ENCODE peak calls at places on chromosomes 5 and 9, in eight cellular contexts. Z is dorsolateral prefrontal cortex, V is spleen, W is hepatocyte, R is A549, J is tibial artery, O is mammary epithelial cell, T is left ventricle myocardium inferior. Y is an unnamed sample.

GRCh38 chr5:150077996-150078801 is 8.2 kb downstream of the CSF1R start:
- DNase-seq in R (no peak), T (no peak), V (no peak), J (no peak), O (no peak), W (no peak), Z (no peak), Y (no peak)

GRCh38 chr9:87499455-87500015 is 1.9 kb downstream of the DAPK1 start:
- DNase-seq in R (no peak), T (no peak), W (no peak), Z (no peak), V (no peak), O (no peak), J (no peak), Y (no peak)

GRCh38 chr9:134600836-134601638 is 40.6 kb upstream of the COL5A1 start:
- DNase-seq in T (no peak), J (no peak), R (no peak), W (no peak), O (no peak), Z (no peak), V (no peak), Y (no peak)

GRCh38 chr9:94864183-94864582 is 137.7 kb downstream of the AOPEP start:
- DNase-seq in O (no peak), Z (no peak), R (no peak), V (no peak), J (no peak), T (no peak), W (no peak), Y (no peak)

GRCh38 chr9:73030370-73031039 is 77.7 kb upstream of the ALDH1A1 start:
- DNase-seq in W (no peak), V (no peak), Z (no peak), R (no peak), T (no peak), J (no peak), O (no peak), Y (no peak)

GRCh38 chr9:1005043-1005667 is 28.7 kb downstream of the DMRT3 start:
- DNase-seq in V (no peak), O (peak; percentile 61), R (peak; percentile 67), J (no peak), W (peak; percentile 74), Z (no peak), T (no peak), Y (peak; percentile 14)

GRCh38 chr5:116654890-116655289 is 80.3 kb upstream of the SEMA6A start:
- DNase-seq in J (no peak), Z (no peak), W (no peak), V (no peak), T (no peak), R (no peak), O (no peak), Y (no peak)

GRCh38 chr9:79061766-79062165 is 510.0 kb upstream of the TLE4 start:
- DNase-seq in R (no peak), W (no peak), O (peak; percentile 7), J (no peak), V (no peak), T (no peak), Z (no peak), Y (no peak)

GRCh38 chr5:135100011-135100410 is 66.0 kb upstream of the PITX1 start:
- DNase-seq in Z (no peak), T (no peak), R (no peak), O (no peak), W (no peak), J (no peak), V (peak; percentile 16), Y (no peak)

GRCh38 chr5:9765421-9765820 is 135.3 kb upstream of the TAS2R1 start:
- DNase-seq in V (no peak), T (no peak), R (no peak), Z (peak; percentile 57), O (no peak), J (no peak), W (no peak), Y (no peak)

GRCh38 chr5:34743878-34744277 is 87.8 kb downstream of the RAI14 start:
- DNase-seq in R (peak; percentile 67), Z (no peak), V (no peak), W (peak; percentile 37), O (peak; percentile 20), T (no peak), J (no peak), Y (no peak)

GRCh38 chr5:154697335-154697734 is 57.8 kb upstream of the LARP1 start:
- DNase-seq in O (no peak), J (no peak), Z (no peak), R (no peak), W (no peak), V (no peak), T (no peak), Y (no peak)

GRCh38 chr5:138606378-138606777 is 31.2 kb upstream of the HSPA9 start:
- DNase-seq in W (no peak), J (no peak), T (no peak), R (no peak), V (no peak), O (no peak), Z (no peak), Y (no peak)

GRCh38 chr5:68343421-68343826 is 127.9 kb downstream of the PIK3R1 start:
- DNase-seq in W (peak; percentile 58), J (peak; percentile 90), R (peak; percentile 38), O (peak; percentile 98), V (no peak), Z (peak; percentile 46), T (peak; percentile 18), Y (peak; percentile 75)

DNA sequence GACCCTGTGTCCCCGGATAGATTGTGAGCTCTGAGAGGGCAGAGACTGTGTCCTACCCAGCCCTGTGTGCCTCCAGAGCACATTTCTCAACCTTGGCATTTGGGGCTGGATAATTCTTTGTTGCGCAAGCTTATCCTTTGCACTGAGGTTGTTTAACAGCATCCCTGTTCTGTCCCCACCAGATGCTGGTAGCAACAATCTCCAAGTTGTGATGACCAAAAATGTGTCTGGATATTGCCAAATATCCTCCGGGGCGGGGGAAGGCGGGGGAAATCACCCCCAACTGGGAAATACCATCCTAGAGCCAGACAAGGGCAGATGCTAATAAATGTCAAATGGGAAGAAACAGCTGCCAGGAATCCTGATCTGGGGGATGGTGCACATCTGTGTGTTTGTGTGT is 24.0 kb upstream of the TNIP1 start:
- DNase-seq in W (peak; percentile 47), T (peak; percentile 43), Z (no peak), O (no peak), J (peak; percentile 58), V (peak; percentile 14), R (no peak), Y (no peak)
- H3K27ac ChIP-seq in W (peak overlapping the region; percentile 37), T (peak overlapping the region; percentile 55), Z (no peak overlapping the region), O (no peak overlapping the region), J (peak overlapping the region; percentile 42), V (no peak overlapping the region), R (no peak overlapping the region), Y (no peak overlapping the region)

DNA sequence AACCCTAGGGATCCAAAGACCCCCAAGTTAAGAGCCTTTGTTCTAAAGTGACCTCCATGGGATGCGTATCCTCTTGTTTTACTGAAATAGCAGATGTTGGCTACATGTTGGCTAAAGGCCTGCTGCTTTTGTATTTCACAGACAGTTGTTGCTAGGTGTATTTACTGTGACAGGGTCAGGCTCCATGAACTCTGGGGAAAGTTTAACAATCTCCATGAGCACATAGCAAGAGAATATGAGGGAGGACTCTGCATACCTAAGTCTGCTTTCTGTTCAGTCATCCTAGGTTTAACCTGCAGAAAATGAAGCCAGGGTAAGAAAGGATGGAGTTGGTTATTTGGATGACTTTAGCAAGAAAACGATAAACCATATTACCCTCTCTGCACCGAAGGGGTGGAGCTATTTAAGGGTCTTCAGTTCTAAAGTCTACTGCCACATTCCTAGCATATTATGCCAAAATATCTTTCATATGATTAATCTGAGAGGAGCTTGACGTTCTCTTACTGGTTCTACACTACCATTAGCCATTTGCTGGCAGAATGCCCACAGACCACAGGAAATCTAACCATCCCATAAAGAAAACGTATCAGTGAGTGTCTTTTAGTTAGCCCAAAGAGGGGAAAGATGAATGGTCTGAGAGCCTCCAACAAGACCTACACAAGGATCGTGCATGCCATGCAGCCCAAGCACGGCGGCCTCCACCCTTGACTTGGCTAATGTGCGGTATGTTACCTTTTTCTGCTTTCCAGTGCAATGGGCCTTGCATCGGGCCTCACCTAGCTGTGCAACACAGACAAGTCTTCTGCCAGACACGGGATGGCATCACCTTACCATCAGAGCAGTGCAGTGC is 127.8 kb downstream of the SAXO1 start:
- DNase-seq in Z (no peak), V (no peak), W (no peak), O (no peak), R (no peak), T (no peak), J (no peak), Y (no peak)
- H3K27ac ChIP-seq in Z (no peak overlapping the region), V (no peak overlapping the region), W (no peak overlapping the region), O (no peak overlapping the region), R (no peak overlapping the region), T (no peak overlapping the region), J (no peak overlapping the region), Y (no peak overlapping the region)

GRCh38 chr5:180494060-180494509 is at the start of gene CNOT6:
- DNase-seq in J (peak; percentile 89), V (peak; percentile 98), T (peak; percentile 94), R (peak; percentile 95), Z (peak; percentile 95), O (peak; percentile 94), W (peak; percentile 97), Y (peak; percentile 69)
- H3K27ac ChIP-seq in J (peak within 1 kb of the TSS; percentile 96), V (peak within 1 kb of the TSS; percentile 98), T (peak within 1 kb of the TSS; percentile 95), R (peak within 1 kb of the TSS; percentile 97), Z (peak within 1 kb of the TSS; percentile 87), O (peak within 1 kb of the TSS; percentile 74), W (peak within 1 kb of the TSS; percentile 98), Y (peak within 1 kb of the TSS; percentile 75)

DNA sequence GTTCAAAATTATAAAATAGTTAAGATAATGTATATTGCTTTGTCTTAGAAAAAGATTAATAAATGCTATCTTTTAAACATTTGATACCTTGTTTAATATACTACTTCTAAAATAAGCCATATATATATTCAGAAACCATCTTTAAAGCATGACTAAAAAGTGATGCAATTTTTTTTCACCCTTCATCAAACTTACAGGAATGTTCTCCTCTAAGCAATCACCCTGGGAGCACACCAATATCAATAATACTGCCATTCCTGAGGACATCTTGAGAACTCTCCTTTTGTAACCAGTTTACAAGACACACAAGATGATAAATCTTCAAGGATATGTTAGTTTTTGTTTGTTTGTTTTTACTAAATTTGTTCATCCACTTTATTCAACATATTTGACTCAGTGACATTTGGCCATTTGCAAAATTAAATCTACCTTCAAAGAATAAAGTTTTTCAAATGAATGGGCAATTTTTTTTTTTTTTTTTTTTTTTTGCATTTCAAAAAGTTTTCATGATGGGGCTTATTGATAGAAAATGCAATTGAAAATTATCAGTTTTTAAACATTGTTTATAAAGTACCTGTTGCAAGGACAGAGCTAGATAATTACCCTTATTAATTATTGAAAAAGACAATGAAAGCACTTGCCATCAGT is 17.2 kb downstream of the FOXD1 start:
- DNase-seq in Z (no peak), V (no peak), J (no peak), W (no peak), T (no peak), R (no peak), O (no peak), Y (no peak)
- H3K27ac ChIP-seq in Z (no peak overlapping the region), V (no peak overlapping the region), J (no peak overlapping the region), W (no peak overlapping the region), T (no peak overlapping the region), R (no peak overlapping the region), O (no peak overlapping the region), Y (no peak overlapping the region)

DNA sequence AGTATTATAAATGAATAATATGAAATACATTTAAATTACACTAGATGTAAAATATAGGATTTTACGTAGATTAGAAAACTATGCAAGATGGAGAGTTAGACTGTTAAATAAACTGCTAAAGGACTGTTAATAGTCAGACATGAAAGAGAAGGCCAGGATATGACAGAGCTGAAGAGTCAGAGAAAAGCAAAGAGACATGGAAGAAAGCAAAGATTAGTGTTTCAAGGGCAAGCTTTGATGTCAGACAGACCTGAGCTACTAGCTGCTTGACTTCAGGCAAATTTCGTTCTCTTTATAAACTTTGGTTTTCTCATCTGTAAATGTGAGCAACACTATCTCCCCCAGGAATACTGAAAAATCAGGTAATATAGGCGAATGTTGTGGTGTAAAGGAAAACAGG is 161.3 kb downstream of the RAPGEF6 start:
- DNase-seq in R (no peak), W (no peak), V (no peak), O (no peak), Z (no peak), J (no peak), T (no peak), Y (no peak)
- H3K27ac ChIP-seq in R (peak overlapping the region; percentile 12), W (no peak overlapping the region), V (no peak overlapping the region), O (no peak overlapping the region), Z (no peak overlapping the region), J (no peak overlapping the region), T (no peak overlapping the region), Y (no peak overlapping the region)

Y was measured in epithelial cell of prostate.